ENCODE peak calls at places on chromosomes 12 and 14, in four cellular contexts. Q, H, L and I are unnamed samples.

GRCh38 chr14:53979141-53979673 is 22.6 kb upstream of the BMP4 start:
- DNase-seq in Q (no peak), H (no peak), L (no peak), I (no peak)

GRCh38 chr14:22753586-22753985 is 12.9 kb upstream of the OXA1L start:
- DNase-seq in Q (no peak), H (no peak), L (no peak), I (peak)

GRCh38 chr12:30970559-30971202 is 44.1 kb downstream of the TSPAN11 start:
- DNase-seq in Q (no peak), H (no peak), L (no peak), I (no peak)

GRCh38 chr14:32129124-32129523 is 52.0 kb downstream of the ARHGAP5 start:
- DNase-seq in Q (no peak), H (no peak), L (no peak), I (peak)

GRCh38 chr12:49345840-49346658 is 639 bp upstream of the DNAJC22 start:
- DNase-seq in Q (no peak), H (no peak), L (no peak), I (no peak)

GRCh38 chr12:124881123-124881522 is 17.5 kb upstream of the SCARB1 start:
- DNase-seq in Q (no peak), H (no peak), L (no peak), I (no peak)

GRCh38 chr12:46933947-46934346 is 108.2 kb upstream of the SLC38A4 start:
- DNase-seq in Q (peak), H (no peak), L (peak), I (peak)

GRCh38 chr12:113231275-113232231 is 10.3 kb downstream of the TPCN1 start:
- DNase-seq in Q (no peak), H (no peak), L (no peak), I (no peak)

GRCh38 chr14:100285021-100285912 is 21.0 kb downstream of the SLC25A29 start:
- DNase-seq in Q (peak), H (peak), L (peak), I (no peak)

GRCh38 chr14:76876076-76876475 is 49.9 kb downstream of the LRRC74A start:
- DNase-seq in Q (peak), H (peak), L (peak), I (peak)

GRCh38 chr14:51000566-51000965 is 56.3 kb upstream of the PYGL start:
- DNase-seq in Q (no peak), H (no peak), L (no peak), I (no peak)

GRCh38 chr12:67797316-67797741 is 148.8 kb downstream of the DYRK2 start:
- DNase-seq in Q (no peak), H (no peak), L (no peak), I (no peak)

GRCh38 chr12:64633186-64633939 is 23.1 kb downstream of the RASSF3 start:
- DNase-seq in Q (no peak), H (no peak), L (no peak), I (no peak)

GRCh38 chr14:101361044-101361443 is 200.3 kb upstream of the DIO3 start:
- DNase-seq in Q (no peak), H (no peak), L (no peak), I (no peak)

GRCh38 chr12:65565601-65566560 is 258.4 kb upstream of the HMGA2 start:
- DNase-seq in Q (no peak), H (no peak), L (no peak), I (no peak)

GRCh38 chr12:118370601-118371000 is 2.1 kb downstream of the TAOK3 start:
- DNase-seq in Q (no peak), H (no peak), L (no peak), I (no peak)

GRCh38 chr12:69966409-69966808 is 141.4 kb downstream of the MYRFL start:
- DNase-seq in Q (no peak), H (no peak), L (no peak), I (no peak)

GRCh38 chr12:13347241-13348043 is 150.9 kb downstream of the EMP1 start:
- DNase-seq in Q (peak), H (no peak), L (no peak), I (no peak)

GRCh38 chr12:31629756-31630732 is 29.4 kb upstream of the ETFBKMT start:
- DNase-seq in Q (no peak), H (no peak), L (peak), I (no peak)

GRCh38 chr14:51225751-51226150 is 14.3 kb upstream of the TMX1 start:
- DNase-seq in Q (no peak), H (no peak), L (no peak), I (no peak)

GRCh38 chr12:111434680-111435338 is 29.1 kb downstream of the SH2B3 start:
- DNase-seq in Q (no peak), H (peak), L (no peak), I (peak)

GRCh38 chr12:66302827-66303169 is 505 bp downstream of the HELB start:
- DNase-seq in Q (no peak), H (no peak), L (no peak), I (no peak)

GRCh38 chr12:44960856-44961255 is 84.7 kb upstream of the NELL2 start:
- DNase-seq in Q (no peak), H (no peak), L (peak), I (no peak)

GRCh38 chr12:103301642-103302620 is 193.8 kb downstream of the C12orf42 start:
- DNase-seq in Q (no peak), H (no peak), L (no peak), I (no peak)

GRCh38 chr14:91415794-91416743 is 1.6 kb downstream of the CCDC88C start:
- DNase-seq in Q (peak), H (peak), L (no peak), I (no peak)

GRCh38 chr14:100673807-100674154 is 52.9 kb upstream of the DLK1 start:
- DNase-seq in Q (no peak), H (no peak), L (no peak), I (no peak)

GRCh38 chr12:91890742-91891141 is 254.9 kb downstream of the BTG1 start:
- DNase-seq in Q (no peak), H (no peak), L (no peak), I (no peak)

GRCh38 chr14:105884808-105885281 is 358.5 kb downstream of the TMEM121 start:
- DNase-seq in Q (no peak), H (no peak), L (no peak), I (no peak)

GRCh38 chr12:34203866-34204620 is 181.7 kb downstream of the ALG10 start:
- DNase-seq in Q (no peak), H (no peak), L (no peak), I (no peak)

GRCh38 chr12:121581681-121582439 is 1.0 kb upstream of the KDM2B start:
- DNase-seq in Q (no peak), H (no peak), L (no peak), I (peak)

GRCh38 chr14:104604461-104605449 is at the start of gene TMEM179:
- DNase-seq in Q (no peak), H (no peak), L (peak), I (no peak)

GRCh38 chr14:92397839-92398564 is 75.0 kb downstream of the SLC24A4 start:
- DNase-seq in Q (no peak), H (no peak), L (no peak), I (no peak)

GRCh38 chr14:92759300-92759678 is 10.9 kb upstream of the LGMN start:
- DNase-seq in Q (no peak), H (no peak), L (no peak), I (no peak)

GRCh38 chr12:54129028-54129903 is 59.5 kb downstream of the SMUG1 start:
- DNase-seq in Q (no peak), H (no peak), L (no peak), I (no peak)

GRCh38 chr14:92501891-92502351 is 11.7 kb upstream of the RIN3 start:
- DNase-seq in Q (no peak), H (no peak), L (no peak), I (no peak)